ENCODE peak calls at places on chromosomes 12 and 14, in six cellular contexts. One of them, this sample, is unnamed.

GRCh38 chr12:94969424-94969823 is 34.1 kb downstream of the NDUFA12 start:
- DNase-seq in posterior cingulate gyrus: no peak
- DNase-seq in hepatic stellate cell: no peak
- DNase-seq in choroid plexus epithelial cell: no peak
- DNase-seq in frontal cortex: no peak
- DNase-seq in OCI-LY7: peak; percentile 66
- DNase-seq in this sample: no peak

GRCh38 chr12:120240495-120240833 is 25.1 kb downstream of the PXN start:
- DNase-seq in posterior cingulate gyrus: no peak
- DNase-seq in hepatic stellate cell: no peak
- DNase-seq in choroid plexus epithelial cell: no peak
- DNase-seq in frontal cortex: no peak
- DNase-seq in OCI-LY7: no peak
- DNase-seq in this sample: no peak

GRCh38 chr14:61719344-61720301 is 24.3 kb downstream of the HIF1A start:
- DNase-seq in posterior cingulate gyrus: no peak
- DNase-seq in hepatic stellate cell: no peak
- DNase-seq in choroid plexus epithelial cell: no peak
- DNase-seq in frontal cortex: no peak
- DNase-seq in OCI-LY7: peak; percentile 63
- DNase-seq in this sample: no peak

GRCh38 chr14:103501041-103501870 is 21.4 kb downstream of the CKB start:
- DNase-seq in posterior cingulate gyrus: no peak
- DNase-seq in hepatic stellate cell: no peak
- DNase-seq in choroid plexus epithelial cell: no peak
- DNase-seq in frontal cortex: no peak
- DNase-seq in OCI-LY7: no peak
- DNase-seq in this sample: peak; percentile 17

GRCh38 chr12:42421844-42422779 is 96.1 kb downstream of the PPHLN1 start:
- DNase-seq in posterior cingulate gyrus: no peak
- DNase-seq in hepatic stellate cell: peak; percentile 66
- DNase-seq in choroid plexus epithelial cell: peak; percentile 89
- DNase-seq in frontal cortex: no peak
- DNase-seq in OCI-LY7: no peak
- DNase-seq in this sample: no peak

GRCh38 chr14:71574976-71575375 is 357.3 kb upstream of the RGS6 start:
- DNase-seq in posterior cingulate gyrus: no peak
- DNase-seq in hepatic stellate cell: peak; percentile 54
- DNase-seq in choroid plexus epithelial cell: peak; percentile 94
- DNase-seq in frontal cortex: no peak
- DNase-seq in OCI-LY7: no peak
- DNase-seq in this sample: no peak

GRCh38 chr12:91053951-91054715 is 3.7 kb downstream of the KERA start:
- DNase-seq in posterior cingulate gyrus: no peak
- DNase-seq in hepatic stellate cell: peak; percentile 3
- DNase-seq in choroid plexus epithelial cell: peak; percentile 58
- DNase-seq in frontal cortex: no peak
- DNase-seq in OCI-LY7: no peak
- DNase-seq in this sample: no peak

GRCh38 chr12:10672231-10672868 is 1.5 kb downstream of the STYK1 start:
- DNase-seq in posterior cingulate gyrus: no peak
- DNase-seq in hepatic stellate cell: no peak
- DNase-seq in choroid plexus epithelial cell: no peak
- DNase-seq in frontal cortex: no peak
- DNase-seq in OCI-LY7: no peak
- DNase-seq in this sample: no peak

GRCh38 chr12:109308534-109309440 is at the start of gene FOXN4:
- DNase-seq in posterior cingulate gyrus: no peak
- DNase-seq in hepatic stellate cell: no peak
- DNase-seq in choroid plexus epithelial cell: no peak
- DNase-seq in frontal cortex: no peak
- DNase-seq in OCI-LY7: peak; percentile 41
- DNase-seq in this sample: no peak

GRCh38 chr14:74135386-74135785 is 50.6 kb downstream of the LIN52 start:
- DNase-seq in posterior cingulate gyrus: no peak
- DNase-seq in hepatic stellate cell: no peak
- DNase-seq in choroid plexus epithelial cell: peak; percentile 84
- DNase-seq in frontal cortex: no peak
- DNase-seq in OCI-LY7: no peak
- DNase-seq in this sample: no peak

GRCh38 chr12:11705010-11705409 is 55.5 kb downstream of the ETV6 start:
- DNase-seq in posterior cingulate gyrus: no peak
- DNase-seq in hepatic stellate cell: peak; percentile 39
- DNase-seq in choroid plexus epithelial cell: peak; percentile 94
- DNase-seq in frontal cortex: no peak
- DNase-seq in OCI-LY7: no peak
- DNase-seq in this sample: no peak

GRCh38 chr12:19945559-19946485 is 422.5 kb upstream of the PDE3A start:
- DNase-seq in posterior cingulate gyrus: no peak
- DNase-seq in hepatic stellate cell: peak; percentile 59
- DNase-seq in choroid plexus epithelial cell: peak; percentile 63
- DNase-seq in frontal cortex: no peak
- DNase-seq in OCI-LY7: no peak
- DNase-seq in this sample: no peak

GRCh38 chr12:90621927-90622326 is 333.0 kb downstream of the CCER1 start:
- DNase-seq in posterior cingulate gyrus: no peak
- DNase-seq in hepatic stellate cell: no peak
- DNase-seq in choroid plexus epithelial cell: peak; percentile 63
- DNase-seq in frontal cortex: no peak
- DNase-seq in OCI-LY7: no peak
- DNase-seq in this sample: no peak

GRCh38 chr12:3753549-3754284 is 808 bp upstream of the CRACR2A start:
- DNase-seq in posterior cingulate gyrus: no peak
- DNase-seq in hepatic stellate cell: no peak
- DNase-seq in choroid plexus epithelial cell: peak; percentile 49
- DNase-seq in frontal cortex: no peak
- DNase-seq in OCI-LY7: peak; percentile 10
- DNase-seq in this sample: no peak

GRCh38 chr14:29618323-29619067 is 309.2 kb downstream of the PRKD1 start:
- DNase-seq in posterior cingulate gyrus: no peak
- DNase-seq in hepatic stellate cell: no peak
- DNase-seq in choroid plexus epithelial cell: no peak
- DNase-seq in frontal cortex: no peak
- DNase-seq in OCI-LY7: no peak
- DNase-seq in this sample: no peak

GRCh38 chr12:132899033-132899432 is 11.6 kb upstream of the CHFR start:
- DNase-seq in posterior cingulate gyrus: no peak
- DNase-seq in hepatic stellate cell: no peak
- DNase-seq in choroid plexus epithelial cell: peak; percentile 19
- DNase-seq in frontal cortex: no peak
- DNase-seq in OCI-LY7: no peak
- DNase-seq in this sample: no peak

GRCh38 chr14:85122690-85123089 is 407.3 kb upstream of the FLRT2 start:
- DNase-seq in posterior cingulate gyrus: no peak
- DNase-seq in hepatic stellate cell: no peak
- DNase-seq in choroid plexus epithelial cell: peak; percentile 96
- DNase-seq in frontal cortex: no peak
- DNase-seq in OCI-LY7: no peak
- DNase-seq in this sample: no peak

GRCh38 chr12:123119808-123120207 is 31.1 kb downstream of the PITPNM2 start:
- DNase-seq in posterior cingulate gyrus: no peak
- DNase-seq in hepatic stellate cell: no peak
- DNase-seq in choroid plexus epithelial cell: no peak
- DNase-seq in frontal cortex: no peak
- DNase-seq in OCI-LY7: no peak
- DNase-seq in this sample: no peak

GRCh38 chr12:55996201-55996714 is 818 bp upstream of the SUOX start:
- DNase-seq in posterior cingulate gyrus: peak; percentile 62
- DNase-seq in hepatic stellate cell: peak; percentile 57
- DNase-seq in choroid plexus epithelial cell: peak; percentile 82
- DNase-seq in frontal cortex: no peak
- DNase-seq in OCI-LY7: peak; percentile 74
- DNase-seq in this sample: peak; percentile 71

GRCh38 chr14:81625343-81625742 is 91.7 kb upstream of the SEL1L start:
- DNase-seq in posterior cingulate gyrus: no peak
- DNase-seq in hepatic stellate cell: no peak
- DNase-seq in choroid plexus epithelial cell: peak; percentile 12
- DNase-seq in frontal cortex: peak; percentile 17
- DNase-seq in OCI-LY7: peak; percentile 65
- DNase-seq in this sample: no peak

GRCh38 chr12:1307796-1308195 is 286.6 kb downstream of the FBXL14 start:
- DNase-seq in posterior cingulate gyrus: no peak
- DNase-seq in hepatic stellate cell: no peak
- DNase-seq in choroid plexus epithelial cell: no peak
- DNase-seq in frontal cortex: no peak
- DNase-seq in OCI-LY7: no peak
- DNase-seq in this sample: no peak

GRCh38 chr14:104428333-104428851 is 151.2 kb upstream of the C14orf180 start:
- DNase-seq in posterior cingulate gyrus: no peak
- DNase-seq in hepatic stellate cell: no peak
- DNase-seq in choroid plexus epithelial cell: no peak
- DNase-seq in frontal cortex: no peak
- DNase-seq in OCI-LY7: no peak
- DNase-seq in this sample: peak; percentile 46

GRCh38 chr12:57755454-57756372 is 810 bp downstream of the MARCHF9 start:
- DNase-seq in posterior cingulate gyrus: no peak
- DNase-seq in hepatic stellate cell: peak; percentile 61
- DNase-seq in choroid plexus epithelial cell: no peak
- DNase-seq in frontal cortex: peak; percentile 75
- DNase-seq in OCI-LY7: peak; percentile 49
- DNase-seq in this sample: peak; percentile 90